ENCODE peak calls at places on chromosome 5, in nine cellular contexts. Y is uterus, H is WERI-Rb-1, W is endothelial cell, P is endodermal cell, K is A549, R is esophagus squamous epithelium, U is WTC11, T is choroid plexus epithelial cell. L is an unnamed sample.

GRCh38 chr5:132883261-132883834 is 9.9 kb downstream of the LEAP2 start:
- DNase-seq in H (peak), K (peak), W (peak), T (peak), R (no peak), P (peak), Y (peak), U (peak), L (peak)

GRCh38 chr5:15650266-15650665 is 150.3 kb downstream of the FBXL7 start:
- DNase-seq in U (no peak), P (no peak), Y (no peak), H (no peak), R (no peak), W (no peak), K (no peak), T (no peak), L (no peak)

GRCh38 chr5:32443541-32444190 is 874 bp downstream of the ZFR start:
- DNase-seq in H (peak), W (peak), P (peak), K (peak), R (no peak), Y (peak), U (peak), T (peak), L (peak)

GRCh38 chr5:126503602-126504104 is 80.4 kb downstream of the GRAMD2B start:
- DNase-seq in T (peak), R (no peak), U (no peak), K (no peak), Y (peak), W (no peak), H (no peak), P (no peak), L (no peak)

GRCh38 chr5:87388129-87388528 is 24.6 kb downstream of the CCNH start:
- DNase-seq in Y (no peak), W (no peak), R (no peak), P (no peak), T (no peak), U (no peak), H (no peak), K (no peak), L (no peak)

GRCh38 chr5:114438471-114438870 is 76.6 kb downstream of the KCNN2 start:
- DNase-seq in R (no peak), T (no peak), W (no peak), U (no peak), Y (no peak), K (no peak), H (no peak), P (no peak), L (no peak)

GRCh38 chr5:24642022-24642421 is 2.8 kb downstream of the CDH10 start:
- DNase-seq in T (peak), R (no peak), U (no peak), Y (no peak), W (peak), K (peak), P (peak), H (peak), L (no peak)

GRCh38 chr5:138668981-138669380 is 84.2 kb upstream of the CTNNA1 start:
- DNase-seq in U (no peak), Y (no peak), T (peak), H (no peak), P (no peak), K (peak), R (no peak), W (no peak), L (no peak)

GRCh38 chr5:137491121-137491520 is 8.0 kb downstream of the SPOCK1 start:
- DNase-seq in Y (no peak), R (no peak), P (no peak), W (no peak), H (no peak), T (no peak), K (no peak), U (no peak), L (no peak)

GRCh38 chr5:9392625-9393024 is 153.2 kb downstream of the SEMA5A start:
- DNase-seq in R (no peak), Y (no peak), T (no peak), H (no peak), U (no peak), P (no peak), W (no peak), K (no peak), L (no peak)

GRCh38 chr5:176675676-176676360 is 28.5 kb downstream of the TSPAN17 start:
- DNase-seq in T (peak), P (peak), W (peak), K (peak), Y (no peak), H (peak), R (no peak), U (peak), L (peak)

GRCh38 chr5:178469975-178470692 is 120.1 kb downstream of the COL23A1 start:
- DNase-seq in P (peak), Y (no peak), H (peak), R (no peak), K (no peak), W (no peak), T (no peak), U (no peak), L (no peak)

GRCh38 chr5:61637566-61637965 is 305.5 kb downstream of the ZSWIM6 start:
- DNase-seq in U (no peak), Y (no peak), K (no peak), R (no peak), W (no peak), P (no peak), T (no peak), H (no peak), L (no peak)

GRCh38 chr5:95048633-95049032 is 236.3 kb downstream of the MCTP1 start:
- DNase-seq in P (no peak), T (no peak), W (no peak), H (no peak), K (no peak), Y (no peak), U (no peak), R (no peak), L (no peak)

GRCh38 chr5:82387041-82387818 is 109.1 kb upstream of the RPS23 start:
- DNase-seq in P (no peak), R (no peak), U (no peak), K (peak), W (no peak), H (no peak), Y (no peak), T (peak), L (no peak)

GRCh38 chr5:73434461-73434860 is 14.1 kb downstream of the FOXD1 start:
- DNase-seq in K (no peak), P (no peak), H (no peak), R (no peak), Y (no peak), T (no peak), W (no peak), U (no peak), L (no peak)

GRCh38 chr5:95530441-95530840 is 24.3 kb downstream of the SKIC3 start:
- DNase-seq in W (no peak), R (no peak), Y (no peak), H (no peak), T (peak), K (peak), U (no peak), P (no peak), L (no peak)

GRCh38 chr5:10652151-10652550 is 88.3 kb downstream of the ANKRD33B start:
- DNase-seq in K (no peak), W (no peak), T (no peak), Y (no peak), U (no peak), H (no peak), R (no peak), P (peak), L (no peak)

GRCh38 chr5:146606838-146607237 is 90.8 kb upstream of the GPR151 start:
- DNase-seq in R (no peak), W (no peak), Y (no peak), K (no peak), T (no peak), P (no peak), H (no peak), U (no peak), L (no peak)

GRCh38 chr5:156094001-156094400 is 233.0 kb upstream of the SGCD start:
- DNase-seq in Y (no peak), H (no peak), U (peak), R (no peak), T (no peak), W (no peak), P (peak), K (peak), L (peak)

GRCh38 chr5:81605299-81605698 is 145.6 kb downstream of the SSBP2 start:
- DNase-seq in Y (no peak), H (no peak), R (no peak), U (no peak), K (no peak), T (no peak), W (no peak), P (no peak), L (no peak)

GRCh38 chr5:66407739-66408138 is 188.5 kb upstream of the MAST4 start:
- DNase-seq in H (no peak), T (no peak), U (no peak), Y (no peak), K (no peak), W (no peak), P (no peak), R (no peak), L (no peak)

GRCh38 chr5:132662925-132663770 is 5.2 kb downstream of the IL13 start:
- DNase-seq in R (no peak), W (no peak), Y (no peak), K (peak), U (no peak), H (no peak), P (peak), T (peak), L (no peak)

GRCh38 chr5:66230551-66230950 is 86.5 kb downstream of the SREK1 start:
- DNase-seq in U (no peak), T (peak), R (no peak), W (peak), H (no peak), K (no peak), P (no peak), Y (no peak), L (no peak)

GRCh38 chr5:179806250-179807045 is at the start of gene MGAT4B:
- DNase-seq in U (peak), P (peak), H (peak), T (peak), Y (peak), R (no peak), K (peak), W (peak), L (peak)

GRCh38 chr5:53151713-53152458 is 42.3 kb upstream of the MOCS2 start:
- DNase-seq in H (no peak), T (peak), Y (peak), K (peak), R (no peak), W (no peak), U (no peak), P (no peak), L (no peak)

GRCh38 chr5:181197326-181197951 is 7.6 kb downstream of the TRIM7 start:
- DNase-seq in H (no peak), R (no peak), T (no peak), Y (no peak), P (no peak), U (no peak), W (no peak), K (no peak), L (no peak)

GRCh38 chr5:2066373-2066772 is 183.6 kb upstream of the IRX4 start:
- DNase-seq in U (no peak), T (no peak), H (no peak), P (no peak), R (no peak), W (no peak), Y (no peak), K (no peak), L (no peak)

GRCh38 chr5:88736494-88736893 is 146.5 kb downstream of the MEF2C start:
- DNase-seq in U (no peak), P (no peak), H (no peak), T (no peak), W (no peak), Y (no peak), R (no peak), K (no peak), L (no peak)

GRCh38 chr5:37789991-37790390 is 49.9 kb downstream of the GDNF start:
- DNase-seq in W (no peak), H (no peak), K (no peak), P (no peak), U (no peak), R (no peak), T (peak), Y (no peak), L (no peak)

GRCh38 chr5:132859889-132860437 is 6.3 kb downstream of the GDF9 start:
- DNase-seq in T (no peak), P (no peak), R (no peak), W (no peak), K (no peak), U (no peak), Y (no peak), H (no peak), L (no peak)

GRCh38 chr5:39411051-39411450 is 13.7 kb downstream of the DAB2 start:
- DNase-seq in U (no peak), P (no peak), H (no peak), Y (no peak), K (peak), R (no peak), T (peak), W (no peak), L (no peak)

GRCh38 chr5:125412051-125412560 is 665.7 kb upstream of the ZNF608 start:
- DNase-seq in P (peak), W (no peak), K (no peak), Y (no peak), T (peak), R (no peak), U (peak), H (peak), L (peak)

GRCh38 chr5:151054713-151055112 is 26.1 kb downstream of the TNIP1 start:
- DNase-seq in U (no peak), K (no peak), P (no peak), R (no peak), Y (no peak), T (no peak), W (no peak), H (no peak), L (no peak)

GRCh38 chr5:151052834-151053233 is 28.0 kb downstream of the TNIP1 start:
- DNase-seq in Y (no peak), T (no peak), H (no peak), R (no peak), U (no peak), W (no peak), P (no peak), K (no peak), L (no peak)

GRCh38 chr5:151051066-151051930 is 29.5 kb downstream of the TNIP1 start:
- DNase-seq in R (no peak), W (peak), Y (peak), U (peak), P (peak), H (peak), K (peak), T (peak), L (peak)

GRCh38 chr5:151053796-151054490 is 26.9 kb downstream of the TNIP1 start:
- DNase-seq in P (no peak), H (no peak), R (no peak), T (no peak), U (no peak), Y (no peak), K (no peak), W (no peak), L (no peak)

GRCh38 chr5:151051931-151052608 is 28.8 kb downstream of the TNIP1 start:
- DNase-seq in W (no peak), U (no peak), Y (no peak), P (no peak), K (no peak), R (no peak), H (no peak), T (no peak), L (no peak)
- TF ChIP-seq CTCF in W (no peak), U (no peak), Y (no peak), P (no peak), K (no peak), R (no peak), H (no peak), T (no peak), L (no peak)

GRCh38 chr5:128081111-128081865 is 2.3 kb upstream of the SLC12A2 start:
- DNase-seq in P (no peak), R (no peak), T (peak), U (no peak), H (no peak), K (peak), Y (no peak), W (no peak), L (no peak)
- TF ChIP-seq CTCF in P (peak), R (peak), T (peak), U (no peak), H (no peak), K (no peak), Y (peak), W (no peak), L (no peak)

GRCh38 chr5:29015523-29015922 is 1977.1 kb upstream of the CDH9 start:
- DNase-seq in R (no peak), P (no peak), H (no peak), K (no peak), W (no peak), T (no peak), U (no peak), Y (no peak), L (no peak)
- TF ChIP-seq CTCF in R (no peak), P (no peak), H (no peak), K (no peak), W (no peak), T (no peak), U (no peak), Y (no peak), L (no peak)

GRCh38 chr5:57431816-57432215 is 50.8 kb downstream of the ACTBL2 start:
- DNase-seq in H (no peak), R (no peak), U (no peak), P (no peak), Y (no peak), T (no peak), K (no peak), W (no peak), L (no peak)

GRCh38 chr5:57434683-57435082 is 47.9 kb downstream of the ACTBL2 start:
- DNase-seq in R (no peak), K (no peak), T (no peak), U (no peak), W (no peak), Y (no peak), H (no peak), P (no peak), L (no peak)

GRCh38 chr5:57435701-57436134 is 46.9 kb downstream of the ACTBL2 start:
- DNase-seq in K (peak), R (no peak), W (no peak), P (no peak), H (no peak), Y (no peak), U (no peak), T (peak), L (no peak)

GRCh38 chr5:57434227-57434640 is 48.4 kb downstream of the ACTBL2 start:
- DNase-seq in P (no peak), R (no peak), T (peak), K (no peak), W (no peak), H (no peak), U (no peak), Y (no peak), L (no peak)

GRCh38 chr5:57432876-57433275 is 49.7 kb downstream of the ACTBL2 start:
- DNase-seq in K (peak), H (no peak), P (peak), W (no peak), R (no peak), U (no peak), Y (no peak), T (peak), L (no peak)
- TF ChIP-seq CTCF in K (peak), H (no peak), P (peak), W (no peak), R (no peak), U (no peak), Y (no peak), T (peak), L (no peak)

GRCh38 chr5:78318337-78318736 is 23.8 kb upstream of the AP3B1 start:
- DNase-seq in Y (no peak), K (no peak), R (no peak), U (no peak), P (no peak), W (no peak), T (no peak), H (no peak), L (no peak)

GRCh38 chr5:78323241-78323640 is 28.7 kb upstream of the AP3B1 start:
- DNase-seq in W (no peak), Y (no peak), T (no peak), H (peak), R (no peak), U (no peak), K (no peak), P (no peak), L (no peak)

GRCh38 chr5:78317515-78317914 is 23.0 kb upstream of the AP3B1 start:
- DNase-seq in K (no peak), H (no peak), R (no peak), P (no peak), Y (no peak), W (no peak), T (no peak), U (no peak), L (no peak)

GRCh38 chr5:78320461-78320860 is 26.0 kb upstream of the AP3B1 start:
- DNase-seq in K (peak), R (no peak), Y (no peak), W (no peak), U (no peak), P (no peak), T (peak), H (no peak), L (no peak)
- TF ChIP-seq CTCF in K (peak), R (peak), Y (peak), W (no peak), U (peak), P (peak), T (peak), H (peak), L (peak)

GRCh38 chr5:16805478-16805877 is 130.6 kb downstream of the MYO10 start:
- DNase-seq in H (no peak), W (no peak), P (no peak), Y (no peak), U (no peak), T (no peak), K (no peak), R (no peak), L (no peak)
- TF ChIP-seq CTCF in H (no peak), W (no peak), P (no peak), Y (no peak), U (no peak), T (no peak), K (no peak), R (no peak), L (no peak)